ENCODE peak calls at places on chromosomes 6 and 20, in seven cellular contexts. R is astrocyte, J is endothelial cell, C is ovary, L is osteocyte, P is lung, F is cardiac muscle cell. E is an unnamed sample.

GRCh38 chr6:35831257-35832007 is 26.3 kb downstream of the LHFPL5 start:
- DNase-seq in R (no peak), J (no peak), C (no peak), L (no peak), P (no peak), F (no peak), E (no peak)

GRCh38 chr6:71556141-71556540 is 267.5 kb downstream of the OGFRL1 start:
- DNase-seq in R (no peak), J (no peak), C (no peak), L (no peak), P (no peak), F (no peak), E (no peak)

GRCh38 chr20:23446505-23446904 is 6.2 kb downstream of the CST11 start:
- DNase-seq in R (peak), J (peak), C (no peak), L (no peak), P (peak), F (peak), E (no peak)

GRCh38 chr6:14046476-14047068 is 71.0 kb upstream of the CD83 start:
- DNase-seq in R (no peak), J (peak), C (no peak), L (no peak), P (peak), F (peak), E (no peak)

GRCh38 chr6:108598316-108598863 is 37.7 kb downstream of the FOXO3 start:
- DNase-seq in R (no peak), J (no peak), C (no peak), L (no peak), P (no peak), F (peak), E (no peak)

GRCh38 chr6:116265081-116265829 is 11.4 kb upstream of the TSPYL4 start:
- DNase-seq in R (no peak), J (no peak), C (no peak), L (no peak), P (no peak), F (peak), E (no peak)

GRCh38 chr20:4147319-4147718 is 132.0 kb upstream of the RNF24 start:
- DNase-seq in R (peak), J (no peak), C (no peak), L (no peak), P (no peak), F (no peak), E (no peak)

GRCh38 chr6:140669321-140669720 is 1294.9 kb upstream of the CITED2 start:
- DNase-seq in R (peak), J (no peak), C (no peak), L (no peak), P (no peak), F (peak), E (no peak)

GRCh38 chr20:1478566-1478965 is 11.9 kb upstream of the NSFL1C start:
- DNase-seq in R (peak), J (no peak), C (no peak), L (no peak), P (no peak), F (peak), E (no peak)

GRCh38 chr6:89045585-89045984 is 35.0 kb upstream of the PNRC1 start:
- DNase-seq in R (no peak), J (no peak), C (no peak), L (no peak), P (no peak), F (peak), E (no peak)

GRCh38 chr6:39948156-39948850 is 14.0 kb upstream of the MOCS1 start:
- DNase-seq in R (no peak), J (no peak), C (no peak), L (no peak), P (no peak), F (no peak), E (peak)

GRCh38 chr6:96626749-96627353 is 63.9 kb downstream of the FHL5 start:
- DNase-seq in R (peak), J (no peak), C (no peak), L (no peak), P (no peak), F (peak), E (no peak)

GRCh38 chr6:112683926-112684325 is 336.8 kb downstream of the RFPL4B start:
- DNase-seq in R (peak), J (no peak), C (no peak), L (no peak), P (no peak), F (peak), E (no peak)

GRCh38 chr20:4160761-4161305 is 145.5 kb upstream of the RNF24 start:
- DNase-seq in R (peak), J (no peak), C (peak), L (no peak), P (no peak), F (peak), E (no peak)

GRCh38 chr6:19736066-19736465 is 101.1 kb upstream of the ID4 start:
- DNase-seq in R (no peak), J (no peak), C (no peak), L (no peak), P (no peak), F (no peak), E (no peak)

GRCh38 chr20:37275125-37275524 is 13.5 kb upstream of the GHRH start:
- DNase-seq in R (no peak), J (no peak), C (no peak), L (no peak), P (no peak), F (no peak), E (no peak)

GRCh38 chr6:142960098-142960497 is 15.1 kb upstream of the HIVEP2 start:
- DNase-seq in R (peak), J (no peak), C (no peak), L (no peak), P (no peak), F (peak), E (no peak)

GRCh38 chr6:98944598-98945011 is 3.1 kb downstream of the FBXL4 start:
- DNase-seq in R (peak), J (no peak), C (no peak), L (no peak), P (no peak), F (peak), E (no peak)

GRCh38 chr6:144944121-144944520 is 659.0 kb downstream of the UTRN start:
- DNase-seq in R (no peak), J (no peak), C (no peak), L (no peak), P (no peak), F (no peak), E (no peak)

GRCh38 chr20:41087325-41087685 is 50.0 kb upstream of the PLCG1 start:
- DNase-seq in R (no peak), J (no peak), C (no peak), L (no peak), P (no peak), F (no peak), E (no peak)

GRCh38 chr20:3711418-3712043 is 869 bp downstream of the SIGLEC1 start:
- DNase-seq in R (no peak), J (no peak), C (no peak), L (no peak), P (no peak), F (no peak), E (no peak)

GRCh38 chr6:26312096-26312463 is 52.9 kb upstream of the BTN3A2 start:
- DNase-seq in R (no peak), J (no peak), C (no peak), L (no peak), P (no peak), F (peak), E (no peak)

GRCh38 chr6:13527669-13528051 is 40.3 kb upstream of the GFOD1 start:
- DNase-seq in R (no peak), J (no peak), C (no peak), L (no peak), P (no peak), F (no peak), E (no peak)

GRCh38 chr6:44367686-44368085 is 19.8 kb upstream of the CDC5L start:
- DNase-seq in R (no peak), J (peak), C (no peak), L (no peak), P (no peak), F (no peak), E (no peak)

GRCh38 chr20:51156041-51156795 is 133.3 kb upstream of the KCNG1 start:
- DNase-seq in R (peak), J (no peak), C (peak), L (peak), P (peak), F (peak), E (peak)

GRCh38 chr20:16530201-16530681 is 43.0 kb downstream of the KIF16B start:
- DNase-seq in R (peak), J (no peak), C (no peak), L (no peak), P (no peak), F (no peak), E (no peak)

GRCh38 chr6:170011233-170012142 is 260.1 kb downstream of the ERMARD start:
- DNase-seq in R (no peak), J (peak), C (peak), L (no peak), P (no peak), F (no peak), E (no peak)

GRCh38 chr6:100165442-100165841 is 171.4 kb upstream of the MCHR2 start:
- DNase-seq in R (no peak), J (no peak), C (no peak), L (no peak), P (no peak), F (no peak), E (no peak)

GRCh38 chr6:13886949-13887348 is 37.8 kb upstream of the RNF182 start:
- DNase-seq in R (no peak), J (no peak), C (no peak), L (no peak), P (no peak), F (peak), E (no peak)

GRCh38 chr6:116557863-116558262 is 4.3 kb downstream of the CALHM4 start:
- DNase-seq in R (peak), J (no peak), C (no peak), L (no peak), P (peak), F (peak), E (no peak)

DNA sequence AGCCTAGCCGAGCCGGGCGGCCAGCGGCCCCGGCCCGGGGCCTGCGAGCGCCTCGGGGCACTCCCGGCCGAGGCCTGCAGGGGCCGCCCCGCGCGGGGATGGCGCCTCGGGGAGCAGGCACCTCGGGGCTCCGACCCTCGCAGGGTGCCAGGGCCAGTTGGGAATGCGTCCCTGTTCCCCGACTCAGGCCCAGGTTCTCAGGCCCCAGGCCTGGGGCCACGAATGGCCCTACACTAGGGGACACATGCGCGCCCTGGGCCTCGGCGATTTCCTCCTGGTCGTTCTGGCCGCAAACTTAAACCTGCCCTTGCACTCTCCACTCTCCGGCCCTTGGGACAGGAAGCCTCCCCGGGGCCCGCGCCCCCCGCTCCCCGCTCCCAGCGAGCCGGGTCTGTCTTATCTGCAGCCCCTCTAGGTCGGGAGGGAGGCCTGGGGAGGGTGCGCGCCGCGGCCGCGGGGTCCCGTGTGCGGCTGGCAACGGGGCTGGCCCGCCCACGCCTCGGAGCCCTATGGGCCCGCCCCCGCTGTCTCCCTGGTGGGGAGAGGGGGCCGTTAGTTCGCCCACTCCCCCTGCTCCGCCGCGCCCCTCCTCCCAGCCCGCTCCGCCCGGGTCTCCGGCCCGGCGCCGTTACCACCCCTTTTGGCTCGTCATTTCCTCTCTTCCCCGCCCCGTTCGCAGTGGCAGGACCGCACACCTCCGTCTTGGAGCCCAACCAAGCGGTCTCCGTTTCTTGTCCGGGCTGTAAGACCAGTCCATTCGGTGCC is 611 bp downstream of the NFYA start:
- DNase-seq in R (peak), J (peak), C (peak), L (peak), P (peak), F (peak), E (peak)
- TF ChIP-seq CTCF in R (no peak), J (peak), C (no peak), L (peak), P (no peak), F (peak), E (peak)

GRCh38 chr6:42566614-42567208 is 2.9 kb downstream of the UBR2 start:
- DNase-seq in R (no peak), J (no peak), C (no peak), L (no peak), P (no peak), F (no peak), E (no peak)

GRCh38 chr6:42564496-42564890 is 664 bp downstream of the UBR2 start:
- DNase-seq in R (no peak), J (no peak), C (no peak), L (peak), P (no peak), F (no peak), E (no peak)

GRCh38 chr6:42572523-42572922 is 8.7 kb downstream of the UBR2 start:
- DNase-seq in R (no peak), J (no peak), C (no peak), L (no peak), P (no peak), F (no peak), E (no peak)

GRCh38 chr6:42571611-42572342 is 7.9 kb downstream of the UBR2 start:
- DNase-seq in R (no peak), J (no peak), C (no peak), L (no peak), P (no peak), F (no peak), E (no peak)

DNA sequence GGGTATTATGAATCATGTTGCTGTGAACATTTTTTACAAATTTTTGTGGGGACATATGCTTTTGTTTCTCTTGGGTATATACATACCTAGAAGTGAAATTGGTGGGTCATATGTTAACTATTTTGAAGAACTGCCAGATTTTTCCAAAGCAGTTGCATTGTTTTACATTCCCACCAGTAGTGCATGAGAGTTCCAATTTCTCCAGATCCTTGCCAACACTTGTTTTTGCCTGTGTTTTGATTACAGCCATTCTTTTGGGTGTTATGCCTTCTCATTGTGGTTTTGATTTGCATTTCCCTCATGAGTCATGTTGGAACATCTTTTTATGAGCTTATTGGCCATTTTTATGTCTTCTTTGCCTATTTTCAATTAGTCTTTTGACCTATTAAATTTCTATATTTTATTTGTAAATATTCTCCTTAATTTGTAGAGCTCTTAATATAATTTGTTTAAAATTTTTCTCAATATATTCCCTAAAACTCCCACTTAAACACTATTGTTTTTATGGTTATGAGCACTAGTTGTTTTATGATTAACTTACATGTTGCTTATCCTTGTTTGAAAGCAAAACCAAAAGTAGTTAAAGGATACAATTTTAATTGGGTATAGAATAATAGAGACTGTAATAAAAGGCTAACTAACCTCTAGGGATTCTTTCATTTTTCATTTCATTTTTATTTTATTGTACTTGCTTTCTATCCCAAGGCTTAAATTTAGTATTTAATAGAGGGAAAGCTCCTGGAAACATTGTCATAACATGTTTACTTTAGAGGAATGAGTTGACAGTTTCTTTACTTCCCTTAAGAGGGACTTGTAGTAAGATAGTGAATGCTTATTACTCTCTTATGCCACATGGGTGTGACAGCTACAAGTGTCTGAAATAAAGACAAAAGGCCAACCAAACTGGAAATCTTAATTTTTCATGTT is 5.5 kb downstream of the UBR2 start:
- DNase-seq in R (peak), J (no peak), C (no peak), L (no peak), P (no peak), F (peak), E (no peak)
- TF ChIP-seq CTCF in R (peak), J (no peak), C (no peak), L (no peak), P (no peak), F (peak), E (no peak)

GRCh38 chr6:579339-579738 is 77.6 kb downstream of the HUS1B start:
- DNase-seq in R (no peak), J (no peak), C (no peak), L (no peak), P (no peak), F (peak), E (no peak)
- TF ChIP-seq CTCF in R (peak), J (no peak), C (no peak), L (peak), P (no peak), F (peak), E (peak)

GRCh38 chr20:62227591-62227976 is 7.5 kb upstream of the HRH3 start:
- DNase-seq in R (no peak), J (no peak), C (no peak), L (no peak), P (no peak), F (no peak), E (no peak)

GRCh38 chr20:62224113-62224855 is 4.2 kb upstream of the HRH3 start:
- DNase-seq in R (no peak), J (no peak), C (no peak), L (no peak), P (no peak), F (no peak), E (no peak)

GRCh38 chr20:62225026-62225425 is 4.9 kb upstream of the HRH3 start:
- DNase-seq in R (no peak), J (no peak), C (no peak), L (no peak), P (no peak), F (no peak), E (no peak)

GRCh38 chr20:62226707-62227590 is 6.9 kb upstream of the HRH3 start:
- DNase-seq in R (no peak), J (no peak), C (no peak), L (no peak), P (no peak), F (no peak), E (no peak)

DNA sequence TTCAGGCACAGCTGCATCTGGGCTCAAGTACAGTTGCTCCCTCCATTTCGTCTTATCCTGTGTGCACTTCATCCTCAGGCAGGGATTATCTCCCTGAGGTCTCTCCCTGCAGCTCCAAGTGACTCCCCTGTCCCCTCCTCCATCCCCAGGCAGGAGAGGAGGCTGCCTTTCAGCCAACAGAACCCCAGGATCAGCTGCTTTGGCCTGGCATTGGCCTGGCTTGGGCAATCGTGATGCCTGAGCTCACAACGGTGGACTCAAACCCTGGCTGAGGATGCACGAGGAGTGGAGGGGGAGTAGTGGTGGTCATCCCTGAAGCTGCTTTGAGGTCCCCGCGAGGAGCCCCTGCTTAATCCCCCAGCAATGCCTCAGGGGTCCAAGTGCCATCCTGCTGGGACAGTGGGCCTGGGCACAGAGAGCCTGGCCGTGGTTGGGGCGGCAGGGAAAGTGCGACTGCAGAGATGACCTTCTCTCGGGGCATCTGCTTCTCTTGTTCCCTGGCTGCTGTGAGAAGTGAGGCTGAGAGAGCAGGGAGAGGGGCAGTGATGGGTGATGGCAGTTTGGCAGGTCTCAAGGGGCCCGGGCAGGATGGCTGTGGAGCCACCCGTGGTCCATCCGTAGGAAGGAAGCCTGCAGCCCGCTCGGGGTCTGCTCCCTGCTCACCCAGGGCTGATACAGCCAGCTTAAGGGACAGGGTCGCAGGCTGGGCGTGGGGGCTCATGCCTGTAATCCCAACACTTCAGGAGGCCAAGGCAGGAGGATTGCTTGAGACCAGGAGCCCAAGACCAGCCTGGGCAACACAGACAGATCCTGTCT is 6.0 kb upstream of the HRH3 start:
- DNase-seq in R (no peak), J (no peak), C (no peak), L (no peak), P (no peak), F (no peak), E (no peak)
- TF ChIP-seq CTCF in R (no peak), J (no peak), C (no peak), L (no peak), P (no peak), F (no peak), E (no peak)

DNA sequence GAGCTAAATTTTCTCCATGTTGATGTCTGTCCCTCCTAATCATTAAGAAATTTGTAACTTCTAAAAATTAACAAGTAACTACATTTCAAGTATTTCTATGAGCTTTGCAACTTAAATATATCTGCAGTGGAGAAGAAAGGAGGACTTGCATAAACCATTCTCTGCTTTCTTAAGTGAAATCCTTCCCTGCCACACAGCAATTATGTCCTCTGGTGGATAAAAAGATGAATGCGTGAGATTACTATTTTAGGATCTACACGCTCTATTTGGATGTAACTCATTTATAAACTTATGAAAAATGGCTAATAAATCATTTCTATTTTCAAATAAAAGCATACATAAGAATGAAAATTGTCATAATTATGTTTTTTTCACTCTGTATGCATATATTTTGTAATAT is 338.0 kb upstream of the PTCHD4 start:
- DNase-seq in R (no peak), J (no peak), C (no peak), L (no peak), P (no peak), F (peak), E (no peak)
- TF ChIP-seq CTCF in R (no peak), J (no peak), C (no peak), L (peak), P (no peak), F (peak), E (no peak)

GRCh38 chr20:61260905-61261304 is 8.8 kb downstream of the CDH4 start:
- DNase-seq in R (no peak), J (no peak), C (no peak), L (no peak), P (no peak), F (no peak), E (no peak)
- TF ChIP-seq CTCF in R (no peak), J (no peak), C (no peak), L (no peak), P (no peak), F (no peak), E (no peak)

E was measured in esophagus muscularis mucosa.